ENCODE peak calls at places on chromosome 1, in six cellular contexts. S, K, P, W, M and H are unnamed samples.

GRCh38 chr1:183243190-183244065 is 57.4 kb downstream of the LAMC2 start:
- DNase-seq in S (peak; percentile 93), K (no peak), P (peak; percentile 53), W (no peak), M (peak; percentile 7), H (no peak)

GRCh38 chr1:12229835-12230548 is at the start of gene VPS13D:
- DNase-seq in S (peak; percentile 90), K (peak; percentile 79), P (peak; percentile 72), W (peak; percentile 58), M (peak; percentile 93), H (peak; percentile 76)

GRCh38 chr1:152481869-152482664 is 28.5 kb upstream of the LCE5A start:
- DNase-seq in S (no peak), K (no peak), P (no peak), W (no peak), M (no peak), H (no peak)

GRCh38 chr1:159089184-159089791 is 12.7 kb upstream of the AIM2 start:
- DNase-seq in S (no peak), K (no peak), P (no peak), W (no peak), M (no peak), H (no peak)

GRCh38 chr1:41880261-41880660 is 38.5 kb downstream of the HIVEP3 start:
- DNase-seq in S (no peak), K (no peak), P (no peak), W (no peak), M (no peak), H (no peak)

GRCh38 chr1:219665089-219665488 is 52.2 kb upstream of the ZC3H11B start:
- DNase-seq in S (no peak), K (no peak), P (no peak), W (no peak), M (no peak), H (no peak)

GRCh38 chr1:192552619-192553225 is 22.9 kb upstream of the RGS1 start:
- DNase-seq in S (no peak), K (no peak), P (no peak), W (no peak), M (no peak), H (no peak)

GRCh38 chr1:208318150-208318734 is 74.1 kb upstream of the PLXNA2 start:
- DNase-seq in S (no peak), K (no peak), P (no peak), W (no peak), M (no peak), H (no peak)

GRCh38 chr1:42934111-42934510 is 24.6 kb downstream of the SLC2A1 start:
- DNase-seq in S (peak; percentile 55), K (no peak), P (no peak), W (no peak), M (no peak), H (no peak)

GRCh38 chr1:38034871-38035270 is 11.7 kb downstream of the POU3F1 start:
- DNase-seq in S (no peak), K (no peak), P (no peak), W (no peak), M (no peak), H (no peak)

GRCh38 chr1:23556661-23557470 is 2.4 kb downstream of the ID3 start:
- DNase-seq in S (no peak), K (no peak), P (peak; percentile 59), W (peak; percentile 74), M (no peak), H (peak; percentile 28)

GRCh38 chr1:168081373-168082007 is 55.2 kb downstream of the GPR161 start:
- DNase-seq in S (peak; percentile 72), K (no peak), P (peak; percentile 81), W (peak; percentile 91), M (peak; percentile 89), H (no peak)

GRCh38 chr1:200659269-200659668 is 10.4 kb downstream of the DDX59 start:
- DNase-seq in S (no peak), K (no peak), P (no peak), W (peak; percentile 10), M (peak; percentile 10), H (no peak)